ENCODE peak calls at places on chromosomes 12 and 14, in eight cellular contexts. One of them, this sample, is unnamed.

GRCh38 chr12:91109148-91109564 is 2.1 kb downstream of the LUM start:
- DNase-seq in B cell: no peak
- DNase-seq in ascending aorta: peak
- DNase-seq in cardiac muscle cell: peak
- DNase-seq in HFFc6: peak
- DNase-seq in astrocyte of the spinal cord: peak
- DNase-seq in GM12864: no peak
- DNase-seq in NB4: peak
- DNase-seq in this sample: peak

GRCh38 chr12:113161415-113162016 is 12.0 kb downstream of the CFAP73 start:
- DNase-seq in HFFc6: no peak
- DNase-seq in astrocyte of the spinal cord: peak
- DNase-seq in ascending aorta: no peak
- DNase-seq in GM12864: peak
- DNase-seq in NB4: peak
- DNase-seq in B cell: no peak
- DNase-seq in cardiac muscle cell: peak
- DNase-seq in this sample: peak

GRCh38 chr12:65638324-65638723 is 186.0 kb upstream of the HMGA2 start:
- DNase-seq in NB4: no peak
- DNase-seq in B cell: no peak
- DNase-seq in GM12864: no peak
- DNase-seq in ascending aorta: no peak
- DNase-seq in HFFc6: no peak
- DNase-seq in astrocyte of the spinal cord: no peak
- DNase-seq in cardiac muscle cell: no peak
- DNase-seq in this sample: no peak

GRCh38 chr14:100610511-100611217 is 23.4 kb upstream of the BEGAIN start:
- DNase-seq in HFFc6: peak
- DNase-seq in NB4: no peak
- DNase-seq in astrocyte of the spinal cord: peak
- DNase-seq in cardiac muscle cell: no peak
- DNase-seq in GM12864: no peak
- DNase-seq in B cell: no peak
- DNase-seq in ascending aorta: no peak
- DNase-seq in this sample: no peak

GRCh38 chr12:53653595-53653994 is 22.3 kb downstream of the ATP5MC2 start:
- DNase-seq in HFFc6: no peak
- DNase-seq in GM12864: no peak
- DNase-seq in B cell: no peak
- DNase-seq in cardiac muscle cell: no peak
- DNase-seq in ascending aorta: no peak
- DNase-seq in astrocyte of the spinal cord: no peak
- DNase-seq in NB4: no peak
- DNase-seq in this sample: no peak

GRCh38 chr12:52454411-52455201 is 2.7 kb upstream of the KRT6B start:
- DNase-seq in cardiac muscle cell: no peak
- DNase-seq in NB4: no peak
- DNase-seq in ascending aorta: no peak
- DNase-seq in B cell: no peak
- DNase-seq in astrocyte of the spinal cord: no peak
- DNase-seq in GM12864: no peak
- DNase-seq in HFFc6: no peak
- DNase-seq in this sample: no peak

GRCh38 chr14:60220917-60221316 is 28.1 kb upstream of the PPM1A start:
- DNase-seq in ascending aorta: no peak
- DNase-seq in NB4: no peak
- DNase-seq in cardiac muscle cell: no peak
- DNase-seq in astrocyte of the spinal cord: no peak
- DNase-seq in HFFc6: no peak
- DNase-seq in B cell: no peak
- DNase-seq in GM12864: no peak
- DNase-seq in this sample: no peak

GRCh38 chr12:57215668-57216013 is 953 bp upstream of the NXPH4 start:
- DNase-seq in HFFc6: peak
- DNase-seq in GM12864: no peak
- DNase-seq in cardiac muscle cell: no peak
- DNase-seq in NB4: peak
- DNase-seq in ascending aorta: no peak
- DNase-seq in astrocyte of the spinal cord: no peak
- DNase-seq in B cell: peak
- DNase-seq in this sample: peak

GRCh38 chr12:45637706-45638105 is 91.8 kb upstream of the ARID2 start:
- DNase-seq in cardiac muscle cell: no peak
- DNase-seq in ascending aorta: no peak
- DNase-seq in HFFc6: peak
- DNase-seq in B cell: no peak
- DNase-seq in astrocyte of the spinal cord: peak
- DNase-seq in NB4: no peak
- DNase-seq in GM12864: no peak
- DNase-seq in this sample: no peak

GRCh38 chr14:54425537-54426274 is 15.5 kb downstream of the CNIH1 start:
- DNase-seq in B cell: no peak
- DNase-seq in astrocyte of the spinal cord: no peak
- DNase-seq in GM12864: no peak
- DNase-seq in cardiac muscle cell: no peak
- DNase-seq in ascending aorta: no peak
- DNase-seq in NB4: no peak
- DNase-seq in HFFc6: no peak
- DNase-seq in this sample: no peak

GRCh38 chr14:54425068-54425467 is 16.1 kb downstream of the CNIH1 start:
- DNase-seq in B cell: no peak
- DNase-seq in HFFc6: no peak
- DNase-seq in ascending aorta: no peak
- DNase-seq in cardiac muscle cell: no peak
- DNase-seq in astrocyte of the spinal cord: no peak
- DNase-seq in GM12864: no peak
- DNase-seq in NB4: no peak
- DNase-seq in this sample: no peak

GRCh38 chr14:54423991-54424390 is 17.2 kb downstream of the CNIH1 start:
- DNase-seq in B cell: no peak
- DNase-seq in cardiac muscle cell: no peak
- DNase-seq in astrocyte of the spinal cord: no peak
- DNase-seq in ascending aorta: no peak
- DNase-seq in HFFc6: no peak
- DNase-seq in NB4: no peak
- DNase-seq in GM12864: no peak
- DNase-seq in this sample: no peak

GRCh38 chr14:54424479-54424901 is 16.7 kb downstream of the CNIH1 start:
- DNase-seq in NB4: no peak
- DNase-seq in astrocyte of the spinal cord: no peak
- DNase-seq in HFFc6: no peak
- DNase-seq in cardiac muscle cell: no peak
- DNase-seq in GM12864: no peak
- DNase-seq in B cell: no peak
- DNase-seq in ascending aorta: no peak
- DNase-seq in this sample: no peak

DNA sequence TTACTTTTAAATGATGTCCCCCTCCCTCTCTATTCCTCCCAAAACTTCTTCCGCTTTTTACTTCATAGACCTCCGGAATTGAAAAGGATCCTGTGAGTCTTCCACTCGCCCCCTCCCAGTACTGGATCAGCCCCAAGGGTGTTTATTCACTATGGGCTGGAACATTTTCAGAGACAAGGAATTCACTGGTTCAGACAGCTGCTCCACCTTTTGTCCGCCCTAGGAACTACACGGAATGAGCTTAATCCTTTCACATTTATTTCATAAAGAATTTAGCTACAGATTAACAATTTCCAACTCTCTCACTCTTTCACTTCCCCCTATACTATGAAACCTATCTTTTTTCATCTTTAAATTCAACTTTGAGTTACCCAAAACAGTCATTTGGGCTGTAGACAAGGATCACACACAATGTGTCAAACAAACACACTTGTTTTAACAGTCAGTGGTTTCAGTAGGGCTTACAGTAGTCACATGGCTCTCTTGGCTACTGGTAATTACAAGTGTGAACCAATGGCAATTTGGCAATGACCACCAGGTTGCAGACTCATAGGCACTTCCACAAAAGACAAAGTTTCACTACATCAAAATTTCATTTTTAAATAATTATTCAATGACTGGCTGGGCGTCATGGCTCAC is 20.6 kb downstream of the CNIH1 start:
- DNase-seq in cardiac muscle cell: peak
- DNase-seq in astrocyte of the spinal cord: peak
- DNase-seq in HFFc6: peak
- DNase-seq in GM12864: no peak
- DNase-seq in B cell: no peak
- DNase-seq in NB4: peak
- DNase-seq in ascending aorta: no peak
- DNase-seq in this sample: peak
- TF ChIP-seq CTCF in cardiac muscle cell: peak
- TF ChIP-seq CTCF in astrocyte of the spinal cord: peak
- TF ChIP-seq CTCF in HFFc6: peak
- TF ChIP-seq CTCF in GM12864: peak
- TF ChIP-seq CTCF in B cell: peak
- TF ChIP-seq CTCF in NB4: peak
- TF ChIP-seq CTCF in ascending aorta: peak
- TF ChIP-seq CTCF in this sample: peak

GRCh38 chr12:30440826-30441602 is 254.7 kb downstream of the IPO8 start:
- DNase-seq in cardiac muscle cell: peak
- DNase-seq in NB4: peak
- DNase-seq in astrocyte of the spinal cord: no peak
- DNase-seq in B cell: no peak
- DNase-seq in HFFc6: no peak
- DNase-seq in GM12864: no peak
- DNase-seq in ascending aorta: no peak
- DNase-seq in this sample: no peak
- TF ChIP-seq CTCF in cardiac muscle cell: peak
- TF ChIP-seq CTCF in NB4: peak
- TF ChIP-seq CTCF in astrocyte of the spinal cord: peak
- TF ChIP-seq CTCF in B cell: no peak
- TF ChIP-seq CTCF in HFFc6: peak
- TF ChIP-seq CTCF in GM12864: peak
- TF ChIP-seq CTCF in ascending aorta: no peak
- TF ChIP-seq CTCF in this sample: no peak

GRCh38 chr12:31737345-31737744 is 8.5 kb upstream of the AMN1 start:
- DNase-seq in B cell: no peak
- DNase-seq in GM12864: no peak
- DNase-seq in HFFc6: no peak
- DNase-seq in astrocyte of the spinal cord: no peak
- DNase-seq in cardiac muscle cell: no peak
- DNase-seq in ascending aorta: no peak
- DNase-seq in NB4: no peak
- DNase-seq in this sample: no peak

GRCh38 chr12:31732926-31733548 is 4.2 kb upstream of the AMN1 start:
- DNase-seq in GM12864: no peak
- DNase-seq in astrocyte of the spinal cord: peak
- DNase-seq in ascending aorta: no peak
- DNase-seq in HFFc6: peak
- DNase-seq in NB4: peak
- DNase-seq in cardiac muscle cell: no peak
- DNase-seq in B cell: no peak
- DNase-seq in this sample: no peak

GRCh38 chr12:31736472-31736871 is 7.7 kb upstream of the AMN1 start:
- DNase-seq in HFFc6: peak
- DNase-seq in B cell: no peak
- DNase-seq in ascending aorta: no peak
- DNase-seq in astrocyte of the spinal cord: peak
- DNase-seq in NB4: peak
- DNase-seq in GM12864: no peak
- DNase-seq in cardiac muscle cell: no peak
- DNase-seq in this sample: no peak

GRCh38 chr12:31740618-31741017 is 11.8 kb upstream of the AMN1 start:
- DNase-seq in ascending aorta: no peak
- DNase-seq in GM12864: no peak
- DNase-seq in NB4: peak
- DNase-seq in B cell: no peak
- DNase-seq in cardiac muscle cell: no peak
- DNase-seq in astrocyte of the spinal cord: no peak
- DNase-seq in HFFc6: no peak
- DNase-seq in this sample: no peak

DNA sequence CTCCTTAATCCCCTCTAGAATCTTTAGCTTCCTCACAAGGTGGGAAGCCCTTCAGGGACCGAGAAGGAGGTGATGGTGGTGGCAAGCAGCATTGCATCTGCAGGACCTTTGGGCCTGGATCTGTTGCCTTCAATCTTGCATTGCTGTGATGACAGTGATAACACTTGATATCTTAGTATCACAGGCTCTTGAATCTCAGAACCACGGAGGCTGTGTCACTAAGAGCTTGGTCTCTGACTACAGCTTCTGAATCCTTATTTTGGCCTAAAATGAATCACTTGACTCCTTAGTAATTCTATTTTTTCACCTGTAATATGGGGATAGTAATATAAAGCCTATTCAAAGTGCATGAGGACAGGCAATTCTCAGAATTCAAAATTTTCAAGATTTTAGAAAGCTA is 8.9 kb upstream of the AMN1 start:
- DNase-seq in NB4: no peak
- DNase-seq in cardiac muscle cell: no peak
- DNase-seq in GM12864: no peak
- DNase-seq in astrocyte of the spinal cord: no peak
- DNase-seq in B cell: no peak
- DNase-seq in HFFc6: no peak
- DNase-seq in ascending aorta: no peak
- DNase-seq in this sample: no peak
- TF ChIP-seq CTCF in NB4: no peak
- TF ChIP-seq CTCF in cardiac muscle cell: no peak
- TF ChIP-seq CTCF in GM12864: no peak
- TF ChIP-seq CTCF in astrocyte of the spinal cord: no peak
- TF ChIP-seq CTCF in B cell: no peak
- TF ChIP-seq CTCF in HFFc6: no peak
- TF ChIP-seq CTCF in ascending aorta: no peak
- TF ChIP-seq CTCF in this sample: no peak

GRCh38 chr12:54784115-54784514 is 70.2 kb upstream of the MUCL1 start:
- DNase-seq in NB4: no peak
- DNase-seq in GM12864: no peak
- DNase-seq in HFFc6: no peak
- DNase-seq in B cell: no peak
- DNase-seq in cardiac muscle cell: no peak
- DNase-seq in astrocyte of the spinal cord: no peak
- DNase-seq in ascending aorta: no peak
- DNase-seq in this sample: no peak

GRCh38 chr12:54786081-54786480 is 68.2 kb upstream of the MUCL1 start:
- DNase-seq in cardiac muscle cell: no peak
- DNase-seq in B cell: no peak
- DNase-seq in NB4: no peak
- DNase-seq in astrocyte of the spinal cord: no peak
- DNase-seq in GM12864: no peak
- DNase-seq in ascending aorta: no peak
- DNase-seq in HFFc6: no peak
- DNase-seq in this sample: no peak
- TF ChIP-seq CTCF in cardiac muscle cell: no peak
- TF ChIP-seq CTCF in B cell: no peak
- TF ChIP-seq CTCF in NB4: no peak
- TF ChIP-seq CTCF in astrocyte of the spinal cord: no peak
- TF ChIP-seq CTCF in GM12864: no peak
- TF ChIP-seq CTCF in ascending aorta: no peak
- TF ChIP-seq CTCF in HFFc6: no peak
- TF ChIP-seq CTCF in this sample: no peak

GRCh38 chr14:93804654-93805053 is 16.4 kb upstream of the PRIMA1 start:
- DNase-seq in ascending aorta: no peak
- DNase-seq in B cell: no peak
- DNase-seq in HFFc6: no peak
- DNase-seq in GM12864: no peak
- DNase-seq in astrocyte of the spinal cord: no peak
- DNase-seq in cardiac muscle cell: no peak
- DNase-seq in NB4: no peak
- DNase-seq in this sample: no peak
- TF ChIP-seq CTCF in ascending aorta: no peak
- TF ChIP-seq CTCF in B cell: no peak
- TF ChIP-seq CTCF in HFFc6: no peak
- TF ChIP-seq CTCF in GM12864: peak
- TF ChIP-seq CTCF in astrocyte of the spinal cord: no peak
- TF ChIP-seq CTCF in cardiac muscle cell: no peak
- TF ChIP-seq CTCF in NB4: peak
- TF ChIP-seq CTCF in this sample: no peak

This sample was measured in GM10248.